ENCODE peak calls at places on chromosome 13, in seven cellular contexts. O is progenitor cell of endocrine pancreas; S is brain microvascular endothelial cell; G is BE2C; H is posterior cingulate gyrus; R is left ventricle myocardium superior; N is stimulated activated CD4-positive, alpha-beta T cell treated with anti-CD3 and anti-CD28 coated beads, Interleukin-4, amount 100 ng/mL, for 48 hours. T is an unnamed sample.

GRCh38 chr13:31909889-31910551 is 121.6 kb upstream of the FRY start:
- DNase-seq in H (peak; percentile 87), O (peak; percentile 25), R (peak; percentile 48), N (peak; percentile 11), G (peak; percentile 69), S (peak; percentile 31), T (peak; percentile 41)

GRCh38 chr13:66556306-66556705 is 673.8 kb downstream of the PCDH9 start:
- DNase-seq in H (no peak), G (no peak), O (no peak), R (no peak), N (no peak), S (no peak), T (no peak)

GRCh38 chr13:67439365-67439764 is 209.2 kb upstream of the PCDH9 start:
- DNase-seq in R (no peak), O (no peak), S (no peak), G (no peak), N (no peak), H (no peak), T (no peak)

GRCh38 chr13:111219306-111219705 is 101.1 kb upstream of the TEX29 start:
- DNase-seq in R (peak; percentile 62), N (no peak), H (peak; percentile 89), O (no peak), G (no peak), S (peak; percentile 83), T (peak; percentile 91)

GRCh38 chr13:50071399-50071798 is 56.2 kb downstream of the KCNRG start:
- DNase-seq in O (no peak), N (no peak), R (no peak), S (no peak), H (no peak), G (no peak), T (peak; percentile 45)

GRCh38 chr13:110405597-110406450 is 98.7 kb downstream of the COL4A2 start:
- DNase-seq in H (no peak), G (no peak), R (no peak), N (no peak), S (no peak), O (no peak), T (peak; percentile 96)

GRCh38 chr13:111344471-111345191 is 24.2 kb downstream of the TEX29 start:
- DNase-seq in G (no peak), H (peak; percentile 78), O (peak; percentile 27), N (no peak), S (peak; percentile 12), R (peak; percentile 55), T (peak; percentile 65)

GRCh38 chr13:29802621-29803020 is 47.8 kb downstream of the UBL3 start:
- DNase-seq in G (no peak), R (no peak), O (no peak), N (no peak), H (no peak), S (no peak), T (peak; percentile 12)

GRCh38 chr13:109809216-109809890 is 23.0 kb upstream of the IRS2 start:
- DNase-seq in S (no peak), H (no peak), N (no peak), O (no peak), G (no peak), R (no peak), T (no peak)

GRCh38 chr13:74288361-74288911 is 154.2 kb upstream of the KLF12 start:
- DNase-seq in N (no peak), G (peak; percentile 71), H (no peak), R (peak; percentile 45), S (no peak), O (no peak), T (peak; percentile 14)

GRCh38 chr13:52713894-52714293 is 25.7 kb downstream of the CNMD start:
- DNase-seq in S (no peak), O (no peak), R (peak; percentile 41), H (peak; percentile 73), G (no peak), N (no peak), T (no peak)

GRCh38 chr13:36310417-36311108 is 12.9 kb upstream of the CCDC169 start:
- DNase-seq in H (no peak), G (no peak), R (no peak), N (no peak), O (no peak), S (peak; percentile 8), T (no peak)

GRCh38 chr13:105773241-105773640 is 762.2 kb downstream of the EFNB2 start:
- DNase-seq in G (no peak), S (no peak), R (no peak), H (no peak), O (no peak), N (no peak), T (no peak)

GRCh38 chr13:102707465-102707864 is 12.6 kb upstream of the METTL21C start:
- DNase-seq in G (no peak), R (no peak), O (no peak), N (no peak), H (no peak), S (peak; percentile 83), T (peak; percentile 92)

GRCh38 chr13:28584873-28585317 is 74.0 kb upstream of the POMP start:
- DNase-seq in N (no peak), G (no peak), R (no peak), S (no peak), H (no peak), O (no peak), T (peak; percentile 39)

GRCh38 chr13:112892759-112893569 is 76.0 kb upstream of the MCF2L start:
- DNase-seq in S (no peak), N (no peak), G (no peak), H (peak; percentile 73), O (peak; percentile 46), R (peak; percentile 8), T (no peak)

GRCh38 chr13:78420814-78421213 is 182.5 kb downstream of the POU4F1 start:
- DNase-seq in N (no peak), R (peak; percentile 66), H (peak; percentile 69), G (no peak), O (no peak), S (no peak), T (no peak)

GRCh38 chr13:112442483-112443090 is 66.4 kb downstream of the SPACA7 start:
- DNase-seq in H (no peak), G (no peak), N (no peak), O (no peak), R (no peak), S (no peak), T (peak; percentile 12)